ENCODE peak calls at places on chromosomes 12 and 14, in six cellular contexts. P, H, O, W, Z and C are unnamed samples. For H3K9me2 and H3K4me1, the result is how much of the 10 kb centered on the place peaks cover.

GRCh38 chr12:66629138-66629880 is 49.6 kb downstream of the GRIP1 start:
- DNase-seq in P (no peak), H (no peak), O (no peak), W (no peak), Z (no peak), C (no peak)

GRCh38 chr12:2284321-2284813 is 231.6 kb downstream of the CACNA1C start:
- DNase-seq in P (no peak), H (no peak), O (no peak), W (no peak), Z (peak), C (peak)

GRCh38 chr14:99562848-99563748 is 40.9 kb downstream of the CCDC85C start:
- DNase-seq in P (peak), H (peak), O (peak), W (no peak), Z (peak), C (peak)

GRCh38 chr14:104639889-104640548 is 35.4 kb upstream of the TMEM179 start:
- DNase-seq in P (peak), H (peak), O (peak), W (peak), Z (peak), C (peak)

GRCh38 chr14:100615736-100616695 is 28.8 kb upstream of the BEGAIN start:
- DNase-seq in P (no peak), H (no peak), O (no peak), W (no peak), Z (no peak), C (no peak)

GRCh38 chr14:100104523-100105300 is 39.5 kb downstream of the EVL start:
- DNase-seq in P (peak), H (peak), O (peak), W (no peak), Z (no peak), C (peak)

GRCh38 chr12:2233034-2233433 is 180.2 kb downstream of the CACNA1C start:
- DNase-seq in P (no peak), H (peak), O (no peak), W (no peak), Z (no peak), C (peak)

GRCh38 chr12:94622475-94622874 is 27.9 kb downstream of the TMCC3 start:
- DNase-seq in P (peak), H (peak), O (no peak), W (no peak), Z (no peak), C (no peak)

GRCh38 chr12:69732088-69732487 is 6.6 kb upstream of the RAB3IP start:
- DNase-seq in P (peak), H (peak), O (no peak), W (no peak), Z (no peak), C (peak)

GRCh38 chr14:104105822-104106470 is 20.4 kb downstream of the ASPG start:
- DNase-seq in P (no peak), H (no peak), O (no peak), W (no peak), Z (no peak), C (no peak)

GRCh38 chr12:106601031-106601430 is 18.2 kb downstream of the RFX4 start:
- DNase-seq in P (no peak), H (no peak), O (peak), W (no peak), Z (no peak), C (no peak)

GRCh38 chr12:101927042-101927441 is 49.7 kb downstream of the DRAM1 start:
- DNase-seq in P (no peak), H (no peak), O (no peak), W (no peak), Z (no peak), C (peak)

GRCh38 chr14:73238262-73238852 is 1.1 kb downstream of the PAPLN start:
- DNase-seq in P (peak), H (peak), O (no peak), W (no peak), Z (peak), C (peak)

GRCh38 chr12:6295187-6295811 is 15.2 kb upstream of the PLEKHG6 start:
- DNase-seq in P (peak), H (peak), O (peak), W (no peak), Z (peak), C (peak)

GRCh38 chr14:36151335-36151734 is 25.2 kb downstream of the PTCSC3 start:
- DNase-seq in P (no peak), H (no peak), O (no peak), W (no peak), Z (no peak), C (no peak)

GRCh38 chr12:22797686-22798085 is 172.7 kb downstream of the ETNK1 start:
- DNase-seq in P (no peak), H (no peak), O (no peak), W (no peak), Z (no peak), C (no peak)

GRCh38 chr14:54785778-54786160 is 116.9 kb downstream of the GCH1 start:
- DNase-seq in P (no peak), H (no peak), O (no peak), W (no peak), Z (no peak), C (no peak)

GRCh38 chr14:89540830-89541470 is 123.9 kb upstream of the FOXN3 start:
- DNase-seq in P (no peak), H (peak), O (no peak), W (no peak), Z (no peak), C (peak)

GRCh38 chr14:65444230-65444629 is 31.7 kb downstream of the FUT8 start:
- DNase-seq in P (peak), H (peak), O (no peak), W (no peak), Z (no peak), C (no peak)

GRCh38 chr12:8658361-8658760 is 4.3 kb downstream of the MFAP5 start:
- DNase-seq in P (peak), H (peak), O (peak), W (no peak), Z (no peak), C (peak)

GRCh38 chr12:130881046-130881445 is 9.2 kb downstream of the RAN start:
- DNase-seq in P (no peak), H (no peak), O (no peak), W (no peak), Z (no peak), C (no peak)

GRCh38 chr14:103731481-103731880 is 15.9 kb downstream of the ZFYVE21 start:
- DNase-seq in P (no peak), H (no peak), O (no peak), W (no peak), Z (no peak), C (no peak)

GRCh38 chr12:106140223-106140986 is 1.7 kb upstream of the NUAK1 start:
- DNase-seq in P (no peak), H (no peak), O (no peak), W (no peak), Z (peak), C (no peak)

GRCh38 chr12:104433061-104433460 is 23.7 kb upstream of the CHST11 start:
- DNase-seq in P (no peak), H (no peak), O (no peak), W (no peak), Z (no peak), C (no peak)

GRCh38 chr12:9114946-9115345 is 773 bp downstream of the A2M start:
- DNase-seq in P (no peak), H (no peak), O (no peak), W (no peak), Z (no peak), C (peak)

GRCh38 chr14:104973215-104974145 is 4.7 kb downstream of the AHNAK2 start:
- DNase-seq in P (peak), H (peak), O (no peak), W (no peak), Z (peak), C (peak)

GRCh38 chr12:57216931-57217871 is 607 bp downstream of the NXPH4 start:
- DNase-seq in P (no peak), H (peak), O (peak), W (no peak), Z (no peak), C (peak)

GRCh38 chr12:57214398-57214781 is 2.2 kb upstream of the NXPH4 start:
- DNase-seq in P (no peak), H (peak), O (peak), W (peak), Z (peak), C (peak)

GRCh38 chr12:57215065-57215464 is 1.5 kb upstream of the NXPH4 start:
- DNase-seq in P (no peak), H (no peak), O (no peak), W (no peak), Z (no peak), C (no peak)

GRCh38 chr12:57215668-57216013 is 953 bp upstream of the NXPH4 start:
- DNase-seq in P (no peak), H (peak), O (no peak), W (no peak), Z (no peak), C (peak)

DNA sequence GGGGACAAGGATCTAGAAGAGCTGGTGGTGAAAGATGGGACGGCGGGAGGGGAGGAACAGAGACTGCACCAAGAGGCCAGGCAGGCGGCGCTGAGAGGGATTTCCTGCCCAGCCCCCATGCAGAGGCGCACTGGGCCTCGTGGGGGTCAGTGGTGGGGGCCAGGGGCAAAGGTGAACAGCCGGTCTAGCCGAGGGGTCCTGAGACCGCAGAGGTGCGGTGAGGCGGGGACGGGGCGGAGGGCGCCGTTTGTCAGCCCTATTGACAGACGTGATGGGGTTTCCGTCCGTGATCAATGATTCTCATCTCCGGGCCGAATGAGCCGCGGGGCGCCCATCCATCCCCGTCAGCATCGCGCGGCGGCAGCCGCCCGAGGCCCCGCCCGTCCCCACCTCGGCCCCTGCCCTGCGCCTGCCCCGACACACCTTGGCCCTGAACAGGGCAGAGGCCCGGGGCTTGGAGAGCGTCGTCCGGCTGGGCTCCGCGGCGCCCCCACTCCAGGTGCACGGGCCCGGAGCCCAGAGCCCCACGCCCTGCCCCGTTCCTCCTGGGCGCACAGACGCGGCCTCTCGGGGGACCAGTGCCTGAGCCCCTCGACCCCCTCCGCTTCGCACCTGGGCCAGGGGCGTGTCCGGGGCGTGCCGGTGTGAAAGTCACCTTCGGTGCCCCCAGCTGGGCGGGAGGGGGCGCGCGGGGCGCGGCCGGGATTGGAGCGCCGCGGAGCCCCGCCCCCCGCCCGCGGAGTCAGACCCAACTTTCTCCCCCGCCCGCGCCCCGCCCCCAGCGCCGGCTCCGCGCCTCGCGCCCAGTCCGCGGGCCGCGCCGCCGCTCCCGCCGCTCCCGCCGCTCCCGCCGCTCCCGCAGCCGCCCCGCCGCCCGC is at the start of gene NXPH4:
- DNase-seq in P (no peak), H (peak), O (peak), W (peak), Z (peak), C (peak)
- TF ChIP-seq EZH2 in P (no peak), H (peak), O (no peak), W (no peak), Z (no peak), C (no peak)

DNA sequence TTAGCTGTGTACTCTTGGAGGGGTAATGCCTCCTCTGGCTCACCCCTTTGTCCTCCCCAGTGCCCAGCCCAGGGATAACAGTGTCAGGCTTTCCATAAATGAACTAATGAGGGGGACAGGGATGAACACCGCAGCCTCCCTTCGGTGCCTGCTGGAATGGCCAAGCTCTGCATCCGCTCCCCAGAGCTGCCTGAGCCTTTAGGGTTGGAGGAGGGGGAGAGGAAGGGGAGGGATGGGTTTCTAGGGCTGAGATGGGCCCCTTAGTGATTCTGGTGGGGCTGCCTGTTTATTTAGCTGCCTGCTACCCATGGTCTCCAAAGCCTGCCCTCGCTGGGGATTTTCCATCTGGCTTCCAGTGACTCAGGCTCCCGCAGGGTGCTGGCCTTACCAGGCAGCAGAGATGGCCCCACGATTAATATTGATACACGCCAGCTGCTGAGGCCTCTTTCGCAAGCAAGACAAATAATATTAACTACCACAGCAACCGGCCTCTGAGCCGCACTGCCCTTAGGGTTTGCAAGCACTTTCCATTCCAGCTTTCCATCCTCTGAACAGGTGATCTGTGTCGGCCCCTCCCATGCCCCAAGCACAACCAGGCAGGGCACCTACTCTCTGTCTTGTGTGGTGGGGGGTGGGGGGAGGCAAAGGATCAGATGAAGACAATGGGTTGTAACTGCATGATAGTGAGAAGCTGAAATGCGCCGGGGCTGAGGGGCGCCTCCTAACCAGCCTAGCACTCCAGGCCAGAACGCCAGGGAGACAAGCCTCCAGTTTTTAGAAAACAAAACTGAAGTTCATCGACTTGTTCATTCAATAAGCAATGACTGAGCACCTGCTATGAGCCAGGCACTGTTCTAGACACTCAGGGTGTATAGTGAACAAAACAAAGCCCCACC is 56.7 kb downstream of the C14orf132 start:
- DNase-seq in P (peak), H (peak), O (peak), W (no peak), Z (peak), C (peak)
- H3K9me2 ChIP-seq in P (under half), H (under half), O (under half), W (under half), Z (under half), C (under half)

DNA sequence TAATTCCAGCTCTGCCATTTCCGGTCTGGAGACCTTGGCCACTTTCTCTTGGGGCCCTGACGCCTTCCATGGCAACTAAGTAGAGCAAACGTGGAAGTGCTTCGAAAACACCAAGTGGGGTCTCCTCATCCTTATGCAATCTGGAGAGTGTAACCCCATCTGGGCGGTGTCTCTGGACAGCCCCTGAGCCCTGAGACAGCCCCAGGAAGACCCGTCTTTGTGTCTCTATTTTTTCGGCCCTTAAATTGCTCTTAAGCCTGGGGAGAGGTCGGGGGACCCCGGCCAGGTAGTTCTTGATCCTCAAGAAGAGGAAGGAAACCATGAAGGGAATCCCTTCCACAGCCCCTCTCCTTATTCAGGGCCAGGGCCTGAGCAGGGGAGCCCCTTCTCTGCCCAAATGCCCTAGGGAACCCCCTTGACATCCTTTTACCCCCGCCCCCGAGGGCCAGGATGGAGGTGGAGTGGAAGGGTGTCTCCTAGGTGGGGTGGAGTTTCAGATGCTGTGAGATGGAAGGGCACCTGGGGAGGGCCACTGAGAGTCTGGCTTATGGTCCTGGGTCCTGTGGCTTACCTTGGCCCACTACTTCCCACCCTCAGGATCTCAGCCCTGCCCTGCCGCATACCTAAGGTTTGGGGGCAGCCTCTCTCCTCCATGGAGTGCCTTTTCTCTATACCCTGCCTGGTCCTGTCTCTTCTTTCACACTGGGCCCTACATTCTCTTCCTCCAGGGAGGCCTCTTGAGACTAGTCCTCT is 17.6 kb upstream of the NR4A1 start:
- DNase-seq in P (no peak), H (no peak), O (peak), W (no peak), Z (no peak), C (no peak)
- H3K4me1 ChIP-seq in P (under half), H (under half), O (under half), W (under half), Z (under half), C (under half)

GRCh38 chr12:102958830-102959176 is 1.3 kb downstream of the ASCL1 start:
- DNase-seq in P (no peak), H (no peak), O (no peak), W (no peak), Z (no peak), C (no peak)

GRCh38 chr12:102956738-102957338 is 636 bp upstream of the ASCL1 start:
- DNase-seq in P (no peak), H (no peak), O (no peak), W (no peak), Z (no peak), C (no peak)

GRCh38 chr12:102955926-102956737 is 1.3 kb upstream of the ASCL1 start:
- DNase-seq in P (no peak), H (no peak), O (peak), W (no peak), Z (peak), C (peak)

GRCh38 chr12:102958073-102958829 is 777 bp downstream of the ASCL1 start:
- DNase-seq in P (no peak), H (no peak), O (peak), W (peak), Z (peak), C (peak)

DNA sequence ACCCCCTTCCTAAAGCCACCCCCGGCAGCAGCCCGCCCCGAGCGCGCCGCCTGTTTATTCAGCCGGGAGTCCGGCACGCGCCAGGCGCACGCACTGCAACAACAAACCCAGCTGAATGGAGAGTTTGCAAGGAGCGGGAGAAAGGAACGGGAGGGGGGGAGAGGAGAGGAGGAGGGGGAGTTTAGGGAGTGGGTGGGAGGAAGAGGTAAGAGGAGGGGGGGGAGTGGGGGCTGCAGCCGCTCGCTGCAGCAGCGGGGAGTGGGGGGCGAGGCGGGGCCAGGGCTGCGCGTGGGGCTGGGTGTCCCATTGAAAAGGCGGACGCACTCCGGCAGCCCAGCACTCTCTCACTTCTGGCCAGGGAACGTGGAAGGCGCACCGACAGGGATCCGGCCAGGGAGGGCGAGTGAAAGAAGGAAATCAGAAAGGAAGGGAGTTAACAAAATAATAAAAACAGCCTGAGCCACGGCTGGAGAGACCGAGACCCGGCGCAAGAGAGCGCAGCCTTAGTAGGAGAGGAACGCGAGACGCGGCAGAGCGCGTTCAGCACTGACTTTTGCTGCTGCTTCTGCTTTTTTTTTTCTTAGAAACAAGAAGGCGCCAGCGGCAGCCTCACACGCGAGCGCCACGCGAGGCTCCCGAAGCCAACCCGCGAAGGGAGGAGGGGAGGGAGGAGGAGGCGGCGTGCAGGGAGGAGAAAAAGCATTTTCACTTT is at the start of gene ASCL1:
- DNase-seq in P (no peak), H (no peak), O (peak), W (peak), Z (peak), C (peak)
- TF ChIP-seq EZH2 in P (no peak), H (no peak), O (peak), W (no peak), Z (peak), C (no peak)

DNA sequence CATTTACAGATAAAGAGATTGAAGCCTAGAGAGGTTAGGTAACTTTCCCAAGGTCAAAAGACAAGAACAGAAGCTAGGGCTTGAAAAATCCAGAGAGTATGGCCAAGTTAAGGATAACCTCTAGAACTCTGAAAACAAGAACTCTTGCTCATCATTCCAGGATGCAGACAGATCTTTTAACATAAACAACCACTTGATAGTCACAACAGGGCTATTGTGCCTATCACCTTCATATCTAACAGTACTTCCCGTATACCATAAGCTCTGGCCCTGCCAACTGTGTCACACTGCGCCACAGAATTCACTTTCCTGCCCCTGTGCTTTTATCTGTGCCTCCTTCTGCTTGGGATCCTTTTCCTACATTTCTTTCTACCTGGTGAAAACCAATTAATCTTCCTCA is 18.2 kb downstream of the ERP29 start:
- DNase-seq in P (no peak), H (no peak), O (no peak), W (no peak), Z (no peak), C (no peak)
- H3K9me2 ChIP-seq in P (under half), H (under half), O (under half), W (under half), Z (under half), C (under half)

GRCh38 chr14:68669644-68670343 is 123.1 kb downstream of the ZFP36L1 start:
- DNase-seq in P (no peak), H (no peak), O (no peak), W (no peak), Z (no peak), C (peak)

GRCh38 chr14:68671899-68672298 is 121.0 kb downstream of the ZFP36L1 start:
- DNase-seq in P (no peak), H (no peak), O (no peak), W (no peak), Z (no peak), C (no peak)

GRCh38 chr14:68669101-68669500 is 123.8 kb downstream of the ZFP36L1 start:
- DNase-seq in P (peak), H (peak), O (no peak), W (no peak), Z (no peak), C (no peak)

GRCh38 chr14:68668531-68668930 is 124.3 kb downstream of the ZFP36L1 start:
- DNase-seq in P (no peak), H (no peak), O (no peak), W (no peak), Z (no peak), C (no peak)

GRCh38 chr14:68670344-68670725 is 122.5 kb downstream of the ZFP36L1 start:
- DNase-seq in P (no peak), H (no peak), O (no peak), W (no peak), Z (no peak), C (no peak)
- H3K4me1 ChIP-seq in P (half or more), H (under half), O (under half), W (under half), Z (half or more), C (half or more)